ENCODE peak calls at places on chromosomes 3 and 15, in ten cellular contexts. X is cardiac fibroblast, F is A549, V is fibroblast of lung, Z is astrocyte, P is heart left ventricle, B is AG04450, U is left ventricle myocardium inferior, T is BJ, H is fibroblast of the aortic adventitia. C is an unnamed sample.

GRCh38 chr3:165505657-165506056 is 309.5 kb upstream of the SLITRK3 start:
- DNase-seq in X (no peak), F (no peak), V (no peak), Z (no peak), P (no peak), B (no peak), U (no peak), T (no peak), H (no peak), C (no peak)

GRCh38 chr15:91263632-91264477 is 163.8 kb downstream of the SV2B start:
- DNase-seq in X (no peak), F (no peak), V (peak), Z (peak), P (peak), B (no peak), U (peak), T (no peak), H (peak), C (no peak)

GRCh38 chr3:122391674-122392446 is 7.9 kb downstream of the FAM162A start:
- DNase-seq in X (no peak), F (no peak), V (no peak), Z (no peak), P (no peak), B (no peak), U (no peak), T (no peak), H (no peak), C (no peak)

GRCh38 chr3:49900491-49901153 is 3.1 kb downstream of the MST1R start:
- DNase-seq in X (peak), F (peak), V (peak), Z (peak), P (peak), B (no peak), U (peak), T (no peak), H (peak), C (peak)

GRCh38 chr3:50345008-50345407 is 524 bp downstream of the ZMYND10 start:
- DNase-seq in X (no peak), F (no peak), V (no peak), Z (no peak), P (no peak), B (no peak), U (no peak), T (no peak), H (no peak), C (no peak)

GRCh38 chr3:139353920-139354556 is 10.2 kb downstream of the MRPS22 start:
- DNase-seq in X (peak), F (peak), V (peak), Z (peak), P (no peak), B (peak), U (no peak), T (no peak), H (peak), C (peak)

GRCh38 chr3:184234671-184235380 is 5.4 kb downstream of the VWA5B2 start:
- DNase-seq in X (no peak), F (no peak), V (no peak), Z (no peak), P (no peak), B (no peak), U (no peak), T (no peak), H (no peak), C (no peak)

GRCh38 chr3:143439785-143440184 is 320.2 kb downstream of the CHST2 start:
- DNase-seq in X (no peak), F (no peak), V (no peak), Z (no peak), P (no peak), B (no peak), U (no peak), T (no peak), H (no peak), C (peak)

GRCh38 chr15:90232941-90233700 is 620 bp downstream of the CIB1 start:
- DNase-seq in X (peak), F (peak), V (peak), Z (peak), P (peak), B (no peak), U (peak), T (no peak), H (peak), C (peak)

GRCh38 chr15:59245583-59245982 is 38.9 kb downstream of the LDHAL6B start:
- DNase-seq in X (no peak), F (no peak), V (no peak), Z (no peak), P (no peak), B (no peak), U (no peak), T (no peak), H (no peak), C (no peak)

GRCh38 chr3:119630562-119631329 is 29.6 kb downstream of the POPDC2 start:
- DNase-seq in X (peak), F (no peak), V (peak), Z (peak), P (no peak), B (no peak), U (no peak), T (no peak), H (peak), C (peak)

GRCh38 chr15:85062560-85062959 is 80.9 kb downstream of the PDE8A start:
- DNase-seq in X (no peak), F (no peak), V (no peak), Z (no peak), P (no peak), B (no peak), U (no peak), T (no peak), H (no peak), C (no peak)

GRCh38 chr15:64780600-64781156 is 5.3 kb upstream of the RBPMS2 start:
- DNase-seq in X (no peak), F (no peak), V (no peak), Z (no peak), P (no peak), B (no peak), U (no peak), T (no peak), H (no peak), C (no peak)

GRCh38 chr3:72655151-72655551 is 193.1 kb downstream of the SHQ1 start:
- DNase-seq in X (peak), F (no peak), V (peak), Z (peak), P (no peak), B (no peak), U (no peak), T (no peak), H (peak), C (no peak)

GRCh38 chr3:156681003-156681402 is 6.6 kb downstream of the TIPARP start:
- DNase-seq in X (peak), F (peak), V (peak), Z (peak), P (peak), B (peak), U (no peak), T (peak), H (peak), C (peak)

GRCh38 chr3:156682491-156682890 is 8.1 kb downstream of the TIPARP start:
- DNase-seq in X (no peak), F (no peak), V (no peak), Z (no peak), P (no peak), B (no peak), U (no peak), T (no peak), H (peak), C (no peak)

GRCh38 chr3:156680243-156680930 is 6.0 kb downstream of the TIPARP start:
- DNase-seq in X (no peak), F (no peak), V (no peak), Z (no peak), P (no peak), B (no peak), U (no peak), T (no peak), H (no peak), C (no peak)

GRCh38 chr3:156685198-156685597 is 10.8 kb downstream of the TIPARP start:
- DNase-seq in X (peak), F (no peak), V (no peak), Z (no peak), P (no peak), B (no peak), U (no peak), T (no peak), H (peak), C (peak)

DNA sequence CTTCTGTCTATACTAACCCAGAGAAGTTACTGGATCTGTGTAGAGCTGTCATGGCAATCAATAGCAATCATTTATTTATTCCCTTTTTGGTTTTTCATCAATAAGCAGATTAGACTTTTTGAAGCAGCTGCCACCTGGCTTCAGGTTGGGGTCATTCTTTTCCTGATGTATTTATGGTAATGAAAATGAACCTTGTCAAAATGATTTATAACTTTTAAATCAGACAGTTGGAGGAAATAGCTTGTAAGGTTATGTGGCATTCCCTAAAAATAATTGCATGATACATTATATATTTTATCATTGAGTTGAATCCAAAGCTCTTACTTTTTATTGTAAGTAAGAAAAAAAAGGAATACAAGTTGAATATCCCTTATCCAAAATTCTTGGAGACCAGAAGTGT is 8.6 kb downstream of the TIPARP start:
- DNase-seq in X (no peak), F (no peak), V (no peak), Z (no peak), P (no peak), B (no peak), U (no peak), T (no peak), H (no peak), C (no peak)
- H3K4me3 ChIP-seq in X (no peak), F (no peak), V (no peak), Z (no peak), P (no peak), B (no peak), U (no peak), T (no peak), H (no peak), C (no peak)

GRCh38 chr3:149087208-149087607 is 875 bp upstream of the HLTF start:
- DNase-seq in X (no peak), F (no peak), V (no peak), Z (no peak), P (no peak), B (no peak), U (no peak), T (no peak), H (no peak), C (no peak)

GRCh38 chr3:149081772-149082171 is 4.6 kb downstream of the HLTF start:
- DNase-seq in X (no peak), F (no peak), V (no peak), Z (no peak), P (no peak), B (no peak), U (no peak), T (no peak), H (no peak), C (no peak)

GRCh38 chr3:149086232-149086988 is at the start of gene HLTF:
- DNase-seq in X (peak), F (peak), V (peak), Z (peak), P (peak), B (peak), U (peak), T (peak), H (peak), C (peak)

GRCh38 chr3:149089395-149089794 is 3.1 kb upstream of the HLTF start:
- DNase-seq in X (no peak), F (no peak), V (no peak), Z (no peak), P (no peak), B (no peak), U (no peak), T (no peak), H (no peak), C (no peak)

GRCh38 chr3:149085828-149086231 is 503 bp downstream of the HLTF start:
- DNase-seq in X (peak), F (peak), V (peak), Z (peak), P (no peak), B (no peak), U (no peak), T (no peak), H (peak), C (peak)
- TF ChIP-seq CTCF in X (no peak), F (no peak), V (no peak), Z (no peak), P (no peak), B (no peak), U (no peak), T (no peak), H (peak), C (no peak)

DNA sequence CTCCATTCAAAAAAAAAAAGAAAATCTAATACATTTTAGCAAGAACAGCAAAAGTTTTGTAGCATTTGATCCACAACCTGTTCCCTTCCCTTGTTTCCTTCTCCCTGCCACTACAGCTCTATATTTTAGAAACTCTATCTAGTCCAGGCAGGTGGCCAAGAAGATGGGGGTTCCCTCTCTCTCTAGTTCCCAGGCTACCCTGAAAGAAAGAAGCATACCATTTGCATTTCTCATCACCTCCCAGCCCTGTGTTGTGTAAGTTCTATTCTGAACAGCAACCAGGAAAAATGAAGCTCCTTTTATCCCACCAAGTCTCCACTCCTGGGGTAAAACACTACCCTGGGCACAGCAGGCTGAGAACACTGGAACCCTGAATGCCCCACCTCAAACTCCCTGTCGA is 100.0 kb downstream of the PCCB start:
- DNase-seq in X (peak), F (no peak), V (peak), Z (peak), P (no peak), B (peak), U (no peak), T (peak), H (peak), C (peak)
- H3K4me3 ChIP-seq in X (no peak), F (no peak), V (peak), Z (no peak), P (no peak), B (peak), U (no peak), T (no peak), H (no peak), C (peak)

GRCh38 chr3:13260259-13261103 is 159.6 kb downstream of the NUP210 start:
- DNase-seq in X (no peak), F (no peak), V (no peak), Z (no peak), P (no peak), B (no peak), U (no peak), T (no peak), H (no peak), C (no peak)
- TF ChIP-seq CTCF in X (no peak), F (no peak), V (no peak), Z (no peak), P (no peak), B (no peak), U (no peak), T (peak), H (no peak), C (no peak)

GRCh38 chr15:61989698-61990097 is 70.5 kb downstream of the VPS13C start:
- DNase-seq in X (peak), F (no peak), V (peak), Z (peak), P (no peak), B (no peak), U (no peak), T (no peak), H (no peak), C (no peak)
- H3K4me3 ChIP-seq in X (no peak), F (no peak), V (no peak), Z (no peak), P (no peak), B (no peak), U (no peak), T (no peak), H (no peak), C (no peak)

DNA sequence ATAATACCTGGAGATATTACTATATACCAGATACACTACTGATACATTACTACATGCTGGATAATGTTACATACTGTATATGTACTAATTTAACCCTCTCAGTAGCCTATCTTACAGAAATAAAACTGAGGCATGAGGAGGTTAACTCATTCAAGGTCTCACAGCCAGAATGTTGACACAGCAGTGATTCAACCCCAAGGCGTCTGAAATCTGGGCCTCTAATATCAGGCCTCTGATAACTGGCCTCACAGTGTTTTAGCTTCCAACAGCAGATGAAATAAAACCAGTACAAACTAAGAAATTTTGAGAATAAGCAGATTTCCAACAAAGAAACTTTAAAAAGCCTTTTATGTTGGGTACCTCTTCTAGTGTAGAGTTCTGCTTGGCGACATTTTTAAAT is 23.4 kb downstream of the DZIP1L start:
- DNase-seq in X (peak), F (no peak), V (peak), Z (peak), P (no peak), B (no peak), U (no peak), T (no peak), H (peak), C (peak)
- TF ChIP-seq CTCF in X (no peak), F (no peak), V (no peak), Z (no peak), P (no peak), B (no peak), U (no peak), T (no peak), H (no peak), C (no peak)

GRCh38 chr3:66824450-66824849 is 173.7 kb upstream of the KBTBD8 start:
- DNase-seq in X (no peak), F (no peak), V (no peak), Z (no peak), P (no peak), B (no peak), U (no peak), T (no peak), H (no peak), C (no peak)
- H3K4me3 ChIP-seq in X (no peak), F (no peak), V (no peak), Z (no peak), P (no peak), B (no peak), U (no peak), T (no peak), H (no peak), C (no peak)

DNA sequence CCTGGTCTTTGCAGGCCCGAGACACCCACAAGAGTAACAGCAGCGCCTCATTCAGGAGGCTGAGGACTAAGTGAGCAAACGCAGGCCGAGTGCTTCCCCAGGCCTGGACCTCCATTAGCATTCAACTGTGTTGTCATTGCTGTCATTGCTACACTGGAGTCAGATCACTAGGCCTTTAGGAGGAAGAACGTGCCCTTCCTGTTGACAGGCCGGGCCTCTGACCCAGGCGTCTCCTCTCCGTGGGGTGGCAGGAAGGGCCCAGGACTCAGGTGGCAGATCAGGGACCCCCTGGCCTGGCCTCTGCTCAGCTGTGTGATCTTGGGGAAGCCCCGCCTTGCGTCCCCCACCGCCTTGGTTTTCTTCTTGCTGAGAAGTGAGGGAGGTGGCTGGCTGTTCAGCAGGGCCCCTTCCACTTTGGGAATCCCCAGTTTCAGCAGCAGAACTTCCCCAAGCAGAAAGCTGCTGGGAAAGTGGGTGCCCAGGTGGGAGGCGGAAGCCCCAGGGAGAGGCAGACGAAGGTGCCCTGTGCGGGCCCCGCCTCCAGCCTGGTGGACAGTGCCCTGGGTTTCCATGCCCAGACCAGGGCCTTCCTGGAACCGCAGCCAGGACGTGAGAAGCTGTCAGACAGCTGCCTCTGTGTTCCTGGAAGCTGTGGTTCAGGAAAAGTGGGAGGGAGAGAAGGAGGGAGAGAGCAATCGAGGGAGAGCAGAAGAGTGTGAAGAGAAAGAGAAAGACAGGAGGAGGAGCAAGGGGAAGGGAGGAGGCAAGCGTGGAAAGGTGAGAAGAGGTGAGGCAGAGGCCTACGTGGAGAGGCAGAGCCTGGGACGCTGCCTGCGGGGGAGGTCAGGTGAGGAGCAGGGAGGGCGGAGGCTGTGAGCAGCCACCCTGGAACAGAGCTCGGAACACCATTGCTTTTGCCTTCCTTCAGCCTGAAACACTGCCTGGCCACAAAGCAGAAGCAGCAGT is 18.9 kb downstream of the ZDHHC19 start:
- DNase-seq in X (no peak), F (no peak), V (no peak), Z (no peak), P (peak), B (no peak), U (peak), T (no peak), H (no peak), C (no peak)
- TF ChIP-seq CTCF in X (no peak), F (no peak), V (no peak), Z (no peak), P (no peak), B (no peak), U (no peak), T (no peak), H (no peak), C (no peak)

C was measured in foreskin fibroblast.